ENCODE peak calls at places on chromosomes 13 and 19, in seven cellular contexts. I is SJSA1; D is CD8-positive, alpha-beta memory T cell; M is gastrocnemius medialis; X is adipocyte; T is pancreas; E is upper lobe of left lung. F is an unnamed sample. For H3K4me1, H3K9me3 and H3K36me3, the result is how much of the 10 kb centered on the place peaks cover.

GRCh38 chr13:50599046-50599445 is 244.4 kb downstream of the DLEU7 start:
- DNase-seq in M (no peak), T (no peak), E (no peak), D (no peak), I (no peak), X (no peak), F (no peak)

GRCh38 chr13:57629391-57629804 is 2.1 kb upstream of the PCDH17 start:
- DNase-seq in M (no peak), T (peak), D (no peak), X (peak), I (no peak), E (no peak), F (no peak)

GRCh38 chr13:48258002-48258401 is 25.0 kb downstream of the ITM2B start:
- DNase-seq in M (no peak), D (no peak), X (no peak), I (no peak), E (no peak), T (no peak), F (no peak)

GRCh38 chr13:30863231-30863630 is 42.8 kb upstream of the MEDAG start:
- DNase-seq in E (no peak), I (no peak), T (no peak), D (no peak), M (no peak), X (no peak), F (no peak)

GRCh38 chr19:41226874-41227390 is 7.9 kb downstream of the AXL start:
- DNase-seq in X (no peak), T (no peak), M (no peak), D (no peak), I (no peak), E (no peak), F (no peak)

GRCh38 chr13:98648676-98649075 is 71.8 kb upstream of the STK24 start:
- DNase-seq in T (no peak), M (no peak), E (no peak), D (no peak), X (no peak), I (peak), F (no peak)

GRCh38 chr19:48635966-48636858 is 967 bp downstream of the DBP start:
- DNase-seq in X (peak), I (no peak), E (peak), M (no peak), T (peak), D (no peak), F (no peak)

GRCh38 chr19:13902993-13903555 is 2.8 kb downstream of the BRME1 start:
- DNase-seq in D (no peak), X (peak), I (no peak), T (no peak), E (no peak), M (no peak), F (no peak)

GRCh38 chr13:24338721-24339120 is 29.3 kb downstream of the C1QTNF9 start:
- DNase-seq in D (no peak), M (no peak), X (no peak), I (no peak), T (no peak), E (no peak), F (no peak)

GRCh38 chr19:4654437-4655361 is 15.4 kb downstream of the TNFAIP8L1 start:
- DNase-seq in M (no peak), T (no peak), D (no peak), I (no peak), E (no peak), X (no peak), F (no peak)

GRCh38 chr13:47415048-47415447 is 518.2 kb upstream of the HTR2A start:
- DNase-seq in T (no peak), I (no peak), M (no peak), X (no peak), D (no peak), E (no peak), F (no peak)

GRCh38 chr13:86569974-86570373 is 770.8 kb upstream of the SLITRK6 start:
- DNase-seq in D (no peak), E (no peak), M (no peak), X (no peak), I (no peak), T (no peak), F (no peak)

GRCh38 chr13:42048323-42048624 is 174 bp upstream of the DGKH start:
- DNase-seq in D (peak), E (no peak), I (no peak), M (no peak), T (no peak), X (no peak), F (no peak)

GRCh38 chr19:13869324-13869723 is 7.6 kb upstream of the NANOS3 start:
- DNase-seq in M (no peak), T (no peak), E (no peak), D (no peak), X (no peak), I (no peak), F (no peak)

GRCh38 chr13:107608736-107609135 is 606.6 kb downstream of the LIG4 start:
- DNase-seq in E (no peak), T (peak), I (no peak), D (no peak), X (no peak), M (no peak), F (no peak)

GRCh38 chr13:49165798-49166752 is 54.1 kb upstream of the MLNR start:
- DNase-seq in I (no peak), T (peak), X (no peak), E (no peak), M (no peak), D (no peak), F (no peak)

GRCh38 chr13:32538234-32538620 is 368 bp downstream of the N4BP2L2 start:
- DNase-seq in E (peak), T (peak), M (peak), X (peak), D (no peak), I (peak), F (no peak)

GRCh38 chr13:33453911-33454310 is 168.4 kb upstream of the STARD13 start:
- DNase-seq in E (no peak), M (no peak), I (no peak), D (no peak), T (no peak), X (peak), F (no peak)

GRCh38 chr13:29564828-29565227 is 30.7 kb downstream of the SLC7A1 start:
- DNase-seq in M (no peak), T (no peak), E (no peak), I (no peak), X (peak), D (no peak), F (no peak)
- H3K4me1 ChIP-seq in M (under half), T (under half), E (under half), I (under half), X (under half), D (under half), F (under half)

DNA sequence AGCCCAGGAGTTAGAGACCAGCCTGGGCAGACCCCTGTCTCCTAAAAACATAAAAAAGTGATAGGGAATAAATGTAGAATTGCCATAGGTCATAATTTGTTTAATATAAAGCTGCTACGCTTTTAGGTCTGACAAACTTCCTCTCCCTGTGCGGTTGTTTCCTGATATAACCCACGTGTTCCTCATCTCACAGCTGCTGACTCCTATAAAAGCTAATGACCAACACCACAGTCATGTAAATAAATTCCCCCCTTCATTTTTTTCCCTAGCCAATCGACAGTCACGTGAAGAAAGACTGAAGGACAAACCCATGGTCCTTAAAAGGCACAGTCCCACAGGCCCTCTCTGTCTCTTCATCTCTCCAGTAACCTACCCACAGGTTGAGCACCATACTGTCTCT is 27.5 kb downstream of the ZNF266 start:
- DNase-seq in M (no peak), X (no peak), E (no peak), T (no peak), D (no peak), I (no peak), F (no peak)
- H3K9me3 ChIP-seq in M (under half), X (half or more), E (half or more), T (under half), D (half or more), I (under half), F (under half)

GRCh38 chr19:11125994-11126685 is 29.4 kb downstream of the SPC24 start:
- DNase-seq in D (peak), T (peak), I (peak), E (peak), M (peak), X (peak), F (no peak)

GRCh38 chr19:11131471-11131870 is 24.1 kb downstream of the SPC24 start:
- DNase-seq in D (no peak), I (no peak), X (no peak), T (no peak), M (no peak), E (no peak), F (no peak)

GRCh38 chr19:11123076-11123567 is 32.5 kb downstream of the SPC24 start:
- DNase-seq in I (no peak), X (no peak), M (no peak), E (no peak), T (no peak), D (no peak), F (no peak)

GRCh38 chr19:11130824-11131455 is 24.6 kb downstream of the SPC24 start:
- DNase-seq in M (peak), E (peak), I (peak), D (peak), X (peak), T (peak), F (no peak)

GRCh38 chr19:11127905-11128304 is 27.7 kb downstream of the SPC24 start:
- DNase-seq in X (no peak), M (no peak), I (no peak), E (no peak), D (no peak), T (no peak), F (no peak)
- H3K36me3 ChIP-seq in X (half or more), M (under half), I (half or more), E (half or more), D (under half), T (half or more), F (half or more)

GRCh38 chr19:33502991-33503790 is 18.4 kb downstream of the PEPD start:
- DNase-seq in M (no peak), D (no peak), E (no peak), X (no peak), I (no peak), T (peak), F (peak)

GRCh38 chr19:33500991-33501390 is 20.6 kb downstream of the PEPD start:
- DNase-seq in E (no peak), X (no peak), D (no peak), I (no peak), T (peak), M (no peak), F (peak)

GRCh38 chr19:33500586-33500985 is 21.0 kb downstream of the PEPD start:
- DNase-seq in I (no peak), E (no peak), D (no peak), T (peak), M (no peak), X (no peak), F (no peak)

GRCh38 chr19:33502521-33502920 is 19.1 kb downstream of the PEPD start:
- DNase-seq in E (no peak), T (peak), I (no peak), M (no peak), X (no peak), D (no peak), F (peak)

DNA sequence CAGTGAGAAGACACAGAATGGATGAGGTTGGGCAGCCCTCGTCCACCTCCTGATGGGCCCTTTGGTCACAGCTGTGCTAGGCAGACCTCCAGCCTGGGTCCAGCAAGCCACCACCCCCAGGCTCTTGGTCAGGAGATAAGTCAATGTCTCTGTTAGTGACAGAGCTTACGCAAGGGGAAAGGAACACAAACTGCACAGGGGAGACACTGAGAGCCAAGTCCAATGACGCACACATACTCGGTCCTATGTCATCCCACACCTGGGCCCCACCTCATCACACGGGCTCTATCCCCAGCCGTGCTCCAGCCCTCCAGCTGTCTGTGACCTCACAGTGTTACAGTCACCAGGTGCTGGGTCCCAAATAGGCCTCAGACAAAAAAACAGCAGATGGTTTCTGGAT is 19.6 kb downstream of the PEPD start:
- DNase-seq in E (no peak), T (peak), D (no peak), X (no peak), M (no peak), I (no peak), F (peak)
- H3K4me1 ChIP-seq in E (under half), T (under half), D (under half), X (under half), M (under half), I (under half), F (under half)

F was measured in RWPE2.